ENCODE peak calls at places on chromosomes 6 and 20, in four cellular contexts. M is MM.1S, E is esophagus muscularis mucosa, J is body of pancreas. Y is an unnamed sample.

GRCh38 chr6:47655719-47656595 is 42.4 kb upstream of the ADGRF4 start:
- DNase-seq in M (no peak), E (no peak), J (no peak), Y (no peak)

GRCh38 chr6:43292763-43293318 is 5.2 kb upstream of the SLC22A7 start:
- DNase-seq in M (no peak), E (no peak), J (no peak), Y (no peak)

GRCh38 chr20:11906626-11907480 is 10.8 kb upstream of the BTBD3 start:
- DNase-seq in M (no peak), E (no peak), J (no peak), Y (no peak)

GRCh38 chr6:96391776-96392175 is 129.8 kb upstream of the UFL1 start:
- DNase-seq in M (peak), E (no peak), J (peak), Y (no peak)

GRCh38 chr6:76633259-76633658 is 560.8 kb upstream of the IMPG1 start:
- DNase-seq in M (no peak), E (no peak), J (no peak), Y (no peak)

GRCh38 chr20:46709055-46709458 is 392 bp upstream of the SLC2A10 start:
- DNase-seq in M (no peak), E (no peak), J (no peak), Y (no peak)

GRCh38 chr6:4008324-4009047 is 70.5 kb downstream of the FAM217A start:
- DNase-seq in M (peak), E (no peak), J (no peak), Y (peak)

GRCh38 chr6:48755315-48755714 is 644.3 kb upstream of the PTCHD4 start:
- DNase-seq in M (no peak), E (no peak), J (no peak), Y (no peak)

GRCh38 chr6:148203970-148204369 is 138.7 kb upstream of the SASH1 start:
- DNase-seq in M (peak), E (no peak), J (no peak), Y (peak)

GRCh38 chr6:143900358-143900757 is 36.1 kb downstream of the ZC2HC1B start:
- DNase-seq in M (no peak), E (no peak), J (no peak), Y (no peak)

GRCh38 chr6:157944983-157945931 is 36.4 kb upstream of the SYNJ2 start:
- DNase-seq in M (no peak), E (peak), J (no peak), Y (no peak)

GRCh38 chr6:9295641-9296040 is 860.3 kb upstream of the SLC35B3 start:
- DNase-seq in M (no peak), E (no peak), J (no peak), Y (no peak)

GRCh38 chr20:61857884-61858283 is 207.8 kb downstream of the TAF4 start:
- DNase-seq in M (no peak), E (no peak), J (no peak), Y (no peak)

GRCh38 chr6:170124150-170124549 is 166.7 kb downstream of the DLL1 start:
- DNase-seq in M (no peak), E (no peak), J (peak), Y (no peak)

GRCh38 chr6:149210376-149210775 is 107.1 kb upstream of the TAB2 start:
- DNase-seq in M (no peak), E (no peak), J (no peak), Y (no peak)

GRCh38 chr6:31158863-31159855 is 770 bp downstream of the TCF19 start:
- DNase-seq in M (peak), E (no peak), J (no peak), Y (no peak)

GRCh38 chr6:158041370-158041769 is 59.7 kb downstream of the SYNJ2 start:
- DNase-seq in M (no peak), E (no peak), J (no peak), Y (no peak)

GRCh38 chr6:100775667-100776066 is 105.5 kb downstream of the ASCC3 start:
- DNase-seq in M (no peak), E (no peak), J (no peak), Y (no peak)

GRCh38 chr6:89566011-89566775 is 72.4 kb downstream of the LYRM2 start:
- DNase-seq in M (no peak), E (no peak), J (no peak), Y (no peak)

GRCh38 chr6:53065266-53066058 is at the start of gene FBXO9:
- DNase-seq in M (peak), E (no peak), J (peak), Y (peak)

GRCh38 chr20:48823960-48824497 is 3.8 kb downstream of the PREX1 start:
- DNase-seq in M (no peak), E (no peak), J (no peak), Y (peak)

GRCh38 chr6:3745566-3746118 is 5.9 kb downstream of the PXDC1 start:
- DNase-seq in M (no peak), E (no peak), J (no peak), Y (no peak)

GRCh38 chr6:164825386-164825785 is 484.0 kb downstream of the C6orf118 start:
- DNase-seq in M (no peak), E (no peak), J (no peak), Y (no peak)

GRCh38 chr6:43391448-43392031 is 22.1 kb upstream of the ZNF318 start:
- DNase-seq in M (no peak), E (no peak), J (no peak), Y (no peak)

GRCh38 chr6:13614126-13614925 is 809 bp upstream of the NOL7 start:
- DNase-seq in M (peak), E (no peak), J (peak), Y (no peak)

GRCh38 chr20:11797161-11797560 is 120.5 kb upstream of the BTBD3 start:
- DNase-seq in M (no peak), E (no peak), J (no peak), Y (no peak)

GRCh38 chr6:34537922-34538550 is 18.1 kb downstream of the SPDEF start:
- DNase-seq in M (no peak), E (no peak), J (no peak), Y (no peak)

GRCh38 chr6:100549406-100550167 is 84.9 kb upstream of the SIM1 start:
- DNase-seq in M (no peak), E (no peak), J (no peak), Y (no peak)

GRCh38 chr20:47377122-47377722 is 20.7 kb upstream of the ZMYND8 start:
- DNase-seq in M (no peak), E (no peak), J (no peak), Y (no peak)

GRCh38 chr6:88653936-88654335 is 309.5 kb downstream of the RNGTT start:
- DNase-seq in M (no peak), E (no peak), J (no peak), Y (no peak)

GRCh38 chr20:53210931-53211330 is 238.8 kb downstream of the TSHZ2 start:
- DNase-seq in M (no peak), E (no peak), J (no peak), Y (no peak)

GRCh38 chr6:133705731-133706130 is 183.2 kb upstream of the TCF21 start:
- DNase-seq in M (no peak), E (no peak), J (no peak), Y (no peak)

GRCh38 chr6:125906158-125906998 is 50.2 kb upstream of the HINT3 start:
- DNase-seq in M (peak), E (no peak), J (peak), Y (peak)

GRCh38 chr6:143878272-143878760 is 14.0 kb downstream of the ZC2HC1B start:
- DNase-seq in M (no peak), E (no peak), J (no peak), Y (no peak)

GRCh38 chr6:15023448-15023847 is 222.4 kb upstream of the JARID2 start:
- DNase-seq in M (peak), E (no peak), J (no peak), Y (peak)

DNA sequence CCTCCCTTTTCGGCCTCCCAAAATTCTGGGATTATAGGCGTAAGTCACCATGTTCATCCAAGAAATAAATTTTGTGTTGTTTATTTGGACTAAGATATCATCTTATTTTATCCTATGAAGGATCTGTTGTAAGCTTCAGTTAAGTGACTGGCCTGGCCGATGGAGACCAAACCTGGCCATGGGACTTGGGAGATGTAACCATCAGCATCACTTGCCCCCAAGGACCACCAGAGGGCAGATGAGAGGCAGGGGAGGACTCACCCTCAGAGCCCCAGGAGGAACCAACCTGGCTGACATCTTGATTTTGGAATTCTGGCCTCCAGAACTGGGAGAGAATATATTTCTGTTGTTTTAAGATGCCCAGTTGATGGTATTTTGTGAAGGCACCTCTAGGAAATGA is 266.7 kb downstream of the CDH26 start:
- DNase-seq in M (peak), E (no peak), J (no peak), Y (no peak)
- TF ChIP-seq CTCF in M (peak), E (peak), J (no peak), Y (no peak)

GRCh38 chr6:8063762-8064637 is at the start of gene BLOC1S5:
- DNase-seq in M (peak), E (peak), J (peak), Y (peak)
- TF ChIP-seq CTCF in M (no peak), E (no peak), J (peak), Y (no peak)

DNA sequence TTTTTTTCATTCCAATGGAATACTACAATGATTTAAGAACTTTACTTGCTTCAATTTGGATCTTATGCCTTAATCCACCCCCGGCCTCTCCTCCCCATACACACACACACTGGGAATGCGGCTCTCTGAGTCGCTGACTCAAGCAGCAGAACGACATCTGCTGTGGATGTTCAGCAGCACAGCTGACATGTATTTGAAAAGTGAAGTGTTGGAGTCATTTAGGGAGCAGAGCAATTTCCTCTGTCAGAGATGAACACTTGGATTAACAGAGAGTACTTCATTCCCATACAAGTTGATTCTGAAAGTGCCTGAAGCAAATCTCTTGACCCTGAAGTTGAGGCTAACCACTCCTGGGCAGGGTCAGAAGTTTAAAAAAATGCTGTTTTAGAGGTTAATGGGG is 27.9 kb upstream of the LAMA4 start:
- DNase-seq in M (no peak), E (no peak), J (no peak), Y (no peak)
- TF ChIP-seq CTCF in M (no peak), E (peak), J (no peak), Y (no peak)

DNA sequence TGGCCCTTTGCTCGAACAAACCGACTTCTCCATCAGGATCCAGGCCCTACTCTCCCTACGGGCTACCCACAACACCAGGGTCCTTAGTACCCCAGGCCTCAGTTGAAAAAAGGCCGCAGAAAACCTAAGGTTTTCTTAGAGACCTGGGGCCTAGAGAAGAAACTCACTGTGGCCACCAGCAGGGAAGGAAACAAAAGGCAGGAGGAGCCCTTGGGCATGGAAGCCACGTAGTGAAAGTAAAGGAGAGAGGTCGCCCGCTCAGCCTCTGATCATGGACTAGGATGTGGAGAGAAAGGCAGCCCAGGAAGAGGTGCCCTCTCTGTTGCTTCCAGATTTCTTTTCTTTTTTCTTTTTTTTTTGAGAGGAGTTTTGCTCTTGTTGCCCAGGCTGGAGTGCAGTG is 31.5 kb downstream of the CPNE5 start:
- DNase-seq in M (no peak), E (no peak), J (no peak), Y (no peak)
- TF ChIP-seq CTCF in M (no peak), E (no peak), J (no peak), Y (no peak)

DNA sequence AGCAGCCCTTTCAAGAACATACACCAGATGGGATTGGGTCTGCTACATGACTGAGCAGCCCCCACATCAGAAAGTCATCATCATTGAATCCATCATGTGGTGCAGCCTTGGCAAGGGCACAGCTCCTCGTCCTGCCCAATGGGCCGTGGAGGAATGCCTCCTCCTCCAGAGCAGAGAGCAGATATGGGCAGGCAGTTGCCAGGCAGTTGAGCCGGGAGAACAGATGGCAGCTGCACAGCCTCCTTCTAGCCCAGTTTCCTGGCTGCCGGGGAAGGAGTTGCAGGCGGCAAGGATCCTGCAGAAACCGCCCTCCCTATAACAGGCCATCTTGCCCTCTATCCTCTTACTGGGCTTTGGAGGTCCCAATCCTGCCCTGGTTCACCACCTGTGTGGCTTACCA is 11.9 kb upstream of the ZFAND3 start:
- DNase-seq in M (no peak), E (no peak), J (peak), Y (no peak)
- TF ChIP-seq CTCF in M (no peak), E (no peak), J (no peak), Y (no peak)

GRCh38 chr6:145339089-145339488 is 396.2 kb downstream of the EPM2A start:
- DNase-seq in M (no peak), E (no peak), J (no peak), Y (no peak)

GRCh38 chr6:145332001-145332400 is 403.3 kb downstream of the EPM2A start:
- DNase-seq in M (no peak), E (no peak), J (no peak), Y (no peak)

GRCh38 chr6:145336119-145336518 is 399.2 kb downstream of the EPM2A start:
- DNase-seq in M (no peak), E (no peak), J (no peak), Y (no peak)
- TF ChIP-seq CTCF in M (no peak), E (no peak), J (no peak), Y (no peak)

GRCh38 chr20:38109657-38110524 is 55.2 kb downstream of the TGM2 start:
- DNase-seq in M (no peak), E (peak), J (peak), Y (no peak)

GRCh38 chr20:38109025-38109541 is 56.0 kb downstream of the TGM2 start:
- DNase-seq in M (no peak), E (peak), J (peak), Y (no peak)

GRCh38 chr20:38104283-38104682 is 60.8 kb downstream of the TGM2 start:
- DNase-seq in M (no peak), E (no peak), J (no peak), Y (no peak)

GRCh38 chr20:38108438-38109024 is 56.5 kb downstream of the TGM2 start:
- DNase-seq in M (no peak), E (peak), J (peak), Y (no peak)

GRCh38 chr20:38106461-38106860 is 58.6 kb downstream of the TGM2 start:
- DNase-seq in M (no peak), E (peak), J (no peak), Y (no peak)
- TF ChIP-seq CTCF in M (no peak), E (no peak), J (no peak), Y (no peak)